ENCODE peak calls at places on chromosomes 3 and 15, in six cellular contexts. L is neural progenitor cell, P is A549, I is NT2/D1, O is ovary, Z is GM23338. N is an unnamed sample.

GRCh38 chr15:80059786-80060489 is 462 bp downstream of the ZFAND6 start:
- DNase-seq in L (peak; percentile 90), P (peak; percentile 62), I (peak; percentile 44), O (no peak), Z (peak; percentile 83), N (peak; percentile 13)

GRCh38 chr3:176696816-176697215 is 500.5 kb downstream of the TBL1XR1 start:
- DNase-seq in L (no peak), P (no peak), I (no peak), O (no peak), Z (no peak), N (no peak)

GRCh38 chr3:195868336-195868865 is 40.0 kb downstream of the TNK2 start:
- DNase-seq in L (no peak), P (no peak), I (no peak), O (no peak), Z (no peak), N (no peak)

GRCh38 chr3:171654809-171655208 is 155.5 kb downstream of the PLD1 start:
- DNase-seq in L (no peak), P (no peak), I (no peak), O (peak; percentile 59), Z (no peak), N (peak; percentile 79)

GRCh38 chr3:136957751-136958288 is at the start of gene IL20RB:
- DNase-seq in L (peak; percentile 13), P (peak; percentile 14), I (no peak), O (no peak), Z (peak; percentile 60), N (no peak)

GRCh38 chr3:14880486-14881179 is 61.9 kb downstream of the FGD5 start:
- DNase-seq in L (no peak), P (no peak), I (no peak), O (no peak), Z (no peak), N (no peak)

GRCh38 chr3:126293370-126294082 is 63.7 kb downstream of the KLF15 start:
- DNase-seq in L (no peak), P (no peak), I (no peak), O (no peak), Z (no peak), N (peak; percentile 85)

GRCh38 chr3:51708216-51708845 is 1.5 kb downstream of the GRM2 start:
- DNase-seq in L (no peak), P (no peak), I (no peak), O (no peak), Z (no peak), N (no peak)

GRCh38 chr15:28984421-28985375 is 98.9 kb downstream of the APBA2 start:
- DNase-seq in L (peak; percentile 73), P (no peak), I (no peak), O (no peak), Z (no peak), N (no peak)

GRCh38 chr3:143288944-143289343 is 169.4 kb downstream of the CHST2 start:
- DNase-seq in L (no peak), P (no peak), I (no peak), O (no peak), Z (no peak), N (no peak)

GRCh38 chr3:171459130-171459941 is 869 bp downstream of the TNIK start:
- DNase-seq in L (peak; percentile 37), P (peak; percentile 13), I (no peak), O (peak; percentile 22), Z (peak; percentile 64), N (peak; percentile 28)

DNA sequence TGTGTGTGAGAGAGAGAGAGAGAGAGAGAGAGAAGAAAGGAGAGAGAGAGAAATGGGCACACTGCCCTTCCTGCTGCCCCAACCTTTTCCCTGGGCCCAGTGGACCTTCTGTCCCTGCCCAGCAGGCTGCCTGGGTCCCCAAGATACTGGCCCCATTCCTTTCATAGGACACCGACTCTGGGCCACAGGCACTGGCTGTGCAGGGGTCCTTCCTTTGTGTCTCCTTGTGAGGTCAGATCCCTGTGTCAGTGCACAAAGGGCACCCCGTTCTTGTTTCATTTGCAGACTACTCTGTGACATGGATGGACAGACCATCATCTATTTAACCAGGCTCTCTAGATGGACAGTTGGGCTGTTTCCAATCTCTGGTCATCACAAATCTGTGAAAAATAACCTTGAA is 21.3 kb upstream of the KLF13 start:
- DNase-seq in L (no peak), P (no peak), I (no peak), O (no peak), Z (no peak), N (no peak)
- H3K4me1 ChIP-seq in L (peaks cover 93% of the 10 kb centered on the region), P (peaks cover 23% of the 10 kb centered on the region), I (peaks cover 41% of the 10 kb centered on the region), O (no peaks in the 10 kb centered on the region), Z (peaks cover 65% of the 10 kb centered on the region), N (peaks cover 10% of the 10 kb centered on the region)

GRCh38 chr15:40471778-40472130 is 970 bp downstream of the CHST14 start:
- DNase-seq in L (peak; percentile 52), P (no peak), I (peak; percentile 16), O (no peak), Z (peak; percentile 86), N (no peak)
- H3K4me1 ChIP-seq in L (peaks cover 6% of the 10 kb centered on the region), P (peaks cover 12% of the 10 kb centered on the region), I (peaks cover 13% of the 10 kb centered on the region), O (peaks cover 6% of the 10 kb centered on the region), Z (peaks cover 17% of the 10 kb centered on the region), N (peaks cover 4% of the 10 kb centered on the region)

GRCh38 chr15:93716615-93717221 is 514.6 kb upstream of the MCTP2 start:
- DNase-seq in L (no peak), P (no peak), I (peak; percentile 11), O (no peak), Z (no peak), N (no peak)

GRCh38 chr15:93722165-93722564 is 509.2 kb upstream of the MCTP2 start:
- DNase-seq in L (no peak), P (no peak), I (no peak), O (no peak), Z (no peak), N (no peak)

GRCh38 chr15:93720607-93721006 is 510.8 kb upstream of the MCTP2 start:
- DNase-seq in L (no peak), P (no peak), I (no peak), O (no peak), Z (no peak), N (no peak)

DNA sequence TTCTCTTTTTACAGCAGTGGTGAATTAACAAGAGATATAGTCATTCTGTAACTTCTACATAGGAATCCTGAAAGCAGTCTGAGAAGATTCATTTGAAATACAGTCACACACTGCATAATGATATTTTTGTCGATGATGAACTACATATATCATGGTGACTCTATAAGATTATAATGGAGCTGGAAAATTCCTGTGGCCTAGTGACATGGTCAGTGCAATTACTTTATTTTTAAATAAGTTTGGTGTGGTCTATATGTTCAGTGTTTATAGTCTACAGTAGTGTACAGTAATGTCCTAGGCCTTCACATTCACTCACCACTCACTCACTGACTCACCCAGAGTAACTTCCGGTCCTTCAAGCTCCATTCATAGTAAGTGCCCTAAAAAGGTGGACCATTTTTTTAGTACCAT is 511.4 kb upstream of the MCTP2 start:
- DNase-seq in L (no peak), P (no peak), I (no peak), O (no peak), Z (no peak), N (no peak)
- H3K4me1 ChIP-seq in L (peaks cover 5% of the 10 kb centered on the region), P (no peaks in the 10 kb centered on the region), I (no peaks in the 10 kb centered on the region), O (no peaks in the 10 kb centered on the region), Z (no peaks in the 10 kb centered on the region), N (no peaks in the 10 kb centered on the region)

GRCh38 chr3:55726501-55726775 is 239.3 kb upstream of the WNT5A start:
- DNase-seq in L (no peak), P (no peak), I (no peak), O (no peak), Z (no peak), N (no peak)
- H3K4me1 ChIP-seq in L (peaks cover 5% of the 10 kb centered on the region), P (no peaks in the 10 kb centered on the region), I (no peaks in the 10 kb centered on the region), O (peaks cover 1% of the 10 kb centered on the region), Z (peaks cover 16% of the 10 kb centered on the region), N (no peaks in the 10 kb centered on the region)

DNA sequence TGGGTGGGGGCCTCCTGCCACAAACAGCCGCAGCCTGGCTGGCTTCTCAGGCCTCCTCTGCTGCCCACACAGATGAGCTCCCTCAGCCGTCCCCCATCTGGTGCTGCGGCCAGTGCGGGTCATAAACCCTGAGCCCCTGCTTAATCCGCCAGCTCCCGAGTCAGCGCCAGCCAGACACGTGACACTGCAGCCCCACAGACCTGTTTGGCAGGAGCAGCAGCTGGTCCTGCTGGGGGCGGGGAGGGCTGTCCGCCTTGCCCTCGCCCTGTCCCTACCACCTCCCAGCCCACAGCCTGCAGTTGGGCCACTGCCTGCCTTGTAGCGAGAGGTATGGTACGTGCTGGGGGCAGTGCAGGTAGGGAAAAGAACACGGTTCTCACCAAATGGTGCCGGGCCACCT is 86.2 kb downstream of the IQSEC1 start:
- DNase-seq in L (peak; percentile 67), P (no peak), I (no peak), O (no peak), Z (no peak), N (no peak)
- H3K4me1 ChIP-seq in L (peaks cover 9% of the 10 kb centered on the region), P (peaks cover 18% of the 10 kb centered on the region), I (peaks cover 21% of the 10 kb centered on the region), O (no peaks in the 10 kb centered on the region), Z (no peaks in the 10 kb centered on the region), N (peaks cover 33% of the 10 kb centered on the region)